ENCODE peak calls at places on chromosomes 1 and 21, in eight cellular contexts. One of them, this sample, is unnamed.

GRCh38 chr21:25925936-25926335 is 191.2 kb downstream of the GABPA start:
- DNase-seq in thoracic aorta: no peak
- DNase-seq in CD4-positive, alpha-beta T cell: no peak
- DNase-seq in HCT116: no peak
- DNase-seq in fibroblast of mammary gland: peak
- DNase-seq in transverse colon: no peak
- DNase-seq in dorsolateral prefrontal cortex: no peak
- DNase-seq in GM13977: no peak
- DNase-seq in this sample: no peak

GRCh38 chr1:39065542-39065941 is 39.4 kb downstream of the NDUFS5 start:
- DNase-seq in thoracic aorta: no peak
- DNase-seq in CD4-positive, alpha-beta T cell: no peak
- DNase-seq in GM13977: no peak
- DNase-seq in fibroblast of mammary gland: no peak
- DNase-seq in transverse colon: no peak
- DNase-seq in dorsolateral prefrontal cortex: no peak
- DNase-seq in HCT116: no peak
- DNase-seq in this sample: no peak

GRCh38 chr1:64654519-64655341 is 90.1 kb upstream of the RAVER2 start:
- DNase-seq in GM13977: no peak
- DNase-seq in dorsolateral prefrontal cortex: no peak
- DNase-seq in CD4-positive, alpha-beta T cell: no peak
- DNase-seq in fibroblast of mammary gland: peak
- DNase-seq in transverse colon: no peak
- DNase-seq in HCT116: no peak
- DNase-seq in thoracic aorta: no peak
- DNase-seq in this sample: no peak

GRCh38 chr21:37565530-37566223 is 199.1 kb downstream of the DYRK1A start:
- DNase-seq in thoracic aorta: no peak
- DNase-seq in HCT116: no peak
- DNase-seq in dorsolateral prefrontal cortex: no peak
- DNase-seq in transverse colon: no peak
- DNase-seq in fibroblast of mammary gland: peak
- DNase-seq in GM13977: no peak
- DNase-seq in CD4-positive, alpha-beta T cell: no peak
- DNase-seq in this sample: no peak

GRCh38 chr1:54259546-54259945 is 59.6 kb downstream of the MRPL37 start:
- DNase-seq in dorsolateral prefrontal cortex: no peak
- DNase-seq in transverse colon: no peak
- DNase-seq in GM13977: no peak
- DNase-seq in thoracic aorta: no peak
- DNase-seq in HCT116: no peak
- DNase-seq in CD4-positive, alpha-beta T cell: no peak
- DNase-seq in fibroblast of mammary gland: no peak
- DNase-seq in this sample: no peak

GRCh38 chr1:17682403-17682802 is 72.7 kb upstream of the ACTL8 start:
- DNase-seq in GM13977: no peak
- DNase-seq in thoracic aorta: no peak
- DNase-seq in CD4-positive, alpha-beta T cell: no peak
- DNase-seq in dorsolateral prefrontal cortex: no peak
- DNase-seq in fibroblast of mammary gland: no peak
- DNase-seq in transverse colon: no peak
- DNase-seq in HCT116: no peak
- DNase-seq in this sample: no peak

GRCh38 chr1:19262047-19262446 is 10.4 kb downstream of the MRTO4 start:
- DNase-seq in fibroblast of mammary gland: no peak
- DNase-seq in CD4-positive, alpha-beta T cell: no peak
- DNase-seq in GM13977: no peak
- DNase-seq in thoracic aorta: no peak
- DNase-seq in HCT116: no peak
- DNase-seq in transverse colon: no peak
- DNase-seq in dorsolateral prefrontal cortex: no peak
- DNase-seq in this sample: no peak

GRCh38 chr21:28454978-28455600 is 537.6 kb downstream of the LTN1 start:
- DNase-seq in fibroblast of mammary gland: peak
- DNase-seq in HCT116: no peak
- DNase-seq in CD4-positive, alpha-beta T cell: no peak
- DNase-seq in GM13977: no peak
- DNase-seq in thoracic aorta: no peak
- DNase-seq in dorsolateral prefrontal cortex: no peak
- DNase-seq in transverse colon: no peak
- DNase-seq in this sample: no peak

GRCh38 chr1:11337536-11338350 is 64.7 kb downstream of the UBIAD1 start:
- DNase-seq in CD4-positive, alpha-beta T cell: peak
- DNase-seq in HCT116: peak
- DNase-seq in thoracic aorta: no peak
- DNase-seq in transverse colon: peak
- DNase-seq in fibroblast of mammary gland: peak
- DNase-seq in GM13977: peak
- DNase-seq in dorsolateral prefrontal cortex: peak
- DNase-seq in this sample: peak

GRCh38 chr1:7536891-7537591 is 234.1 kb upstream of the VAMP3 start:
- DNase-seq in dorsolateral prefrontal cortex: no peak
- DNase-seq in thoracic aorta: no peak
- DNase-seq in GM13977: no peak
- DNase-seq in CD4-positive, alpha-beta T cell: no peak
- DNase-seq in transverse colon: no peak
- DNase-seq in fibroblast of mammary gland: no peak
- DNase-seq in HCT116: no peak
- DNase-seq in this sample: no peak

GRCh38 chr1:235617808-235618207 is 31.8 kb downstream of the GNG4 start:
- DNase-seq in GM13977: no peak
- DNase-seq in HCT116: no peak
- DNase-seq in CD4-positive, alpha-beta T cell: no peak
- DNase-seq in thoracic aorta: no peak
- DNase-seq in fibroblast of mammary gland: peak
- DNase-seq in dorsolateral prefrontal cortex: no peak
- DNase-seq in transverse colon: no peak
- DNase-seq in this sample: no peak

GRCh38 chr21:17732306-17732705 is 86.8 kb downstream of the C21orf91 start:
- DNase-seq in CD4-positive, alpha-beta T cell: no peak
- DNase-seq in transverse colon: no peak
- DNase-seq in GM13977: no peak
- DNase-seq in HCT116: no peak
- DNase-seq in fibroblast of mammary gland: peak
- DNase-seq in thoracic aorta: no peak
- DNase-seq in dorsolateral prefrontal cortex: no peak
- DNase-seq in this sample: no peak

GRCh38 chr21:37365657-37366487 is 701 bp upstream of the DYRK1A start:
- DNase-seq in HCT116: no peak
- DNase-seq in transverse colon: peak
- DNase-seq in dorsolateral prefrontal cortex: peak
- DNase-seq in GM13977: no peak
- DNase-seq in thoracic aorta: no peak
- DNase-seq in fibroblast of mammary gland: peak
- DNase-seq in CD4-positive, alpha-beta T cell: peak
- DNase-seq in this sample: peak

DNA sequence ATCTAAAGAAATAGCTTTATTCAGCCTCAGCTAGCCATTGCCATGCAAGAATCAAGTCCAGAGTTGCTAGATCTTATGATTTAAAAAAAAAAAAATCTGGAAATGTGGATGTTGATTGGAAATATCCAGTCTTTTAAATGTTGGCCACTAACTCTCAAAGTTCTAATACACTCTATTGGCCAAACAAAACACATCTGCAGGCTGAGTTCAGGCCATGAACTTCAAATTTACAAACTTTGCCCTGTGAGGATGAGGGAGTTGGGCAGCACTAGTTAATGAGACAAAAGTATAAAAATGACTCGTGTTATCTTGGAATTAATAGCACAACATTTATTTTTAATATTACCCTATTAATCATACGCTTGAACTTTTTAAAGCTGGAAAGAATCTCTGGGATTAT is 432.3 kb downstream of the PLPP3 start:
- DNase-seq in transverse colon: no peak
- DNase-seq in HCT116: no peak
- DNase-seq in fibroblast of mammary gland: no peak
- DNase-seq in thoracic aorta: no peak
- DNase-seq in GM13977: no peak
- DNase-seq in dorsolateral prefrontal cortex: no peak
- DNase-seq in CD4-positive, alpha-beta T cell: no peak
- DNase-seq in this sample: no peak
- TF ChIP-seq CTCF in transverse colon: no peak
- TF ChIP-seq CTCF in HCT116: no peak
- TF ChIP-seq CTCF in fibroblast of mammary gland: no peak
- TF ChIP-seq CTCF in thoracic aorta: no peak
- TF ChIP-seq CTCF in GM13977: no peak
- TF ChIP-seq CTCF in dorsolateral prefrontal cortex: no peak
- TF ChIP-seq CTCF in CD4-positive, alpha-beta T cell: no peak
- TF ChIP-seq CTCF in this sample: no peak

GRCh38 chr1:92485374-92486250 is 1.1 kb downstream of the GFI1 start:
- DNase-seq in GM13977: peak
- DNase-seq in fibroblast of mammary gland: no peak
- DNase-seq in dorsolateral prefrontal cortex: no peak
- DNase-seq in thoracic aorta: no peak
- DNase-seq in transverse colon: peak
- DNase-seq in CD4-positive, alpha-beta T cell: peak
- DNase-seq in HCT116: peak
- DNase-seq in this sample: peak
- TF ChIP-seq CTCF in GM13977: peak
- TF ChIP-seq CTCF in fibroblast of mammary gland: no peak
- TF ChIP-seq CTCF in dorsolateral prefrontal cortex: no peak
- TF ChIP-seq CTCF in thoracic aorta: no peak
- TF ChIP-seq CTCF in transverse colon: peak
- TF ChIP-seq CTCF in CD4-positive, alpha-beta T cell: peak
- TF ChIP-seq CTCF in HCT116: peak
- TF ChIP-seq CTCF in this sample: peak

GRCh38 chr1:26993237-26994019 is at the start of gene TRNP1:
- DNase-seq in HCT116: no peak
- DNase-seq in fibroblast of mammary gland: peak
- DNase-seq in GM13977: peak
- DNase-seq in CD4-positive, alpha-beta T cell: peak
- DNase-seq in transverse colon: peak
- DNase-seq in dorsolateral prefrontal cortex: peak
- DNase-seq in thoracic aorta: no peak
- DNase-seq in this sample: peak

GRCh38 chr1:26994020-26994745 is 691 bp downstream of the TRNP1 start:
- DNase-seq in fibroblast of mammary gland: no peak
- DNase-seq in HCT116: no peak
- DNase-seq in thoracic aorta: no peak
- DNase-seq in GM13977: peak
- DNase-seq in transverse colon: no peak
- DNase-seq in CD4-positive, alpha-beta T cell: peak
- DNase-seq in dorsolateral prefrontal cortex: peak
- DNase-seq in this sample: no peak

GRCh38 chr1:26996024-26996423 is 2.5 kb downstream of the TRNP1 start:
- DNase-seq in dorsolateral prefrontal cortex: no peak
- DNase-seq in GM13977: no peak
- DNase-seq in transverse colon: no peak
- DNase-seq in CD4-positive, alpha-beta T cell: no peak
- DNase-seq in HCT116: no peak
- DNase-seq in fibroblast of mammary gland: peak
- DNase-seq in thoracic aorta: no peak
- DNase-seq in this sample: no peak

GRCh38 chr1:26996665-26997064 is 3.2 kb downstream of the TRNP1 start:
- DNase-seq in thoracic aorta: no peak
- DNase-seq in CD4-positive, alpha-beta T cell: no peak
- DNase-seq in HCT116: no peak
- DNase-seq in transverse colon: no peak
- DNase-seq in fibroblast of mammary gland: no peak
- DNase-seq in GM13977: no peak
- DNase-seq in dorsolateral prefrontal cortex: no peak
- DNase-seq in this sample: no peak

GRCh38 chr1:26994772-26995625 is 1.5 kb downstream of the TRNP1 start:
- DNase-seq in CD4-positive, alpha-beta T cell: no peak
- DNase-seq in GM13977: no peak
- DNase-seq in HCT116: no peak
- DNase-seq in thoracic aorta: no peak
- DNase-seq in fibroblast of mammary gland: no peak
- DNase-seq in transverse colon: no peak
- DNase-seq in dorsolateral prefrontal cortex: peak
- DNase-seq in this sample: no peak
- TF ChIP-seq CTCF in CD4-positive, alpha-beta T cell: no peak
- TF ChIP-seq CTCF in GM13977: no peak
- TF ChIP-seq CTCF in HCT116: no peak
- TF ChIP-seq CTCF in thoracic aorta: no peak
- TF ChIP-seq CTCF in fibroblast of mammary gland: no peak
- TF ChIP-seq CTCF in transverse colon: no peak
- TF ChIP-seq CTCF in dorsolateral prefrontal cortex: no peak
- TF ChIP-seq CTCF in this sample: no peak

GRCh38 chr1:22216210-22216883 is 73.5 kb upstream of the WNT4 start:
- DNase-seq in transverse colon: no peak
- DNase-seq in thoracic aorta: no peak
- DNase-seq in CD4-positive, alpha-beta T cell: no peak
- DNase-seq in dorsolateral prefrontal cortex: peak
- DNase-seq in HCT116: no peak
- DNase-seq in fibroblast of mammary gland: no peak
- DNase-seq in GM13977: no peak
- DNase-seq in this sample: no peak

GRCh38 chr1:22210176-22210575 is 67.3 kb upstream of the WNT4 start:
- DNase-seq in GM13977: no peak
- DNase-seq in transverse colon: no peak
- DNase-seq in HCT116: no peak
- DNase-seq in dorsolateral prefrontal cortex: peak
- DNase-seq in fibroblast of mammary gland: no peak
- DNase-seq in CD4-positive, alpha-beta T cell: no peak
- DNase-seq in thoracic aorta: no peak
- DNase-seq in this sample: no peak

GRCh38 chr1:22208973-22209378 is 66.1 kb upstream of the WNT4 start:
- DNase-seq in thoracic aorta: no peak
- DNase-seq in transverse colon: no peak
- DNase-seq in fibroblast of mammary gland: no peak
- DNase-seq in GM13977: no peak
- DNase-seq in CD4-positive, alpha-beta T cell: no peak
- DNase-seq in dorsolateral prefrontal cortex: peak
- DNase-seq in HCT116: no peak
- DNase-seq in this sample: no peak

GRCh38 chr1:22210636-22211035 is 67.7 kb upstream of the WNT4 start:
- DNase-seq in CD4-positive, alpha-beta T cell: no peak
- DNase-seq in dorsolateral prefrontal cortex: peak
- DNase-seq in GM13977: no peak
- DNase-seq in transverse colon: no peak
- DNase-seq in thoracic aorta: no peak
- DNase-seq in HCT116: no peak
- DNase-seq in fibroblast of mammary gland: no peak
- DNase-seq in this sample: no peak

GRCh38 chr1:22212400-22213233 is 69.7 kb upstream of the WNT4 start:
- DNase-seq in CD4-positive, alpha-beta T cell: no peak
- DNase-seq in fibroblast of mammary gland: no peak
- DNase-seq in thoracic aorta: no peak
- DNase-seq in HCT116: no peak
- DNase-seq in transverse colon: no peak
- DNase-seq in dorsolateral prefrontal cortex: peak
- DNase-seq in GM13977: no peak
- DNase-seq in this sample: no peak
- TF ChIP-seq CTCF in CD4-positive, alpha-beta T cell: no peak
- TF ChIP-seq CTCF in fibroblast of mammary gland: no peak
- TF ChIP-seq CTCF in thoracic aorta: no peak
- TF ChIP-seq CTCF in HCT116: no peak
- TF ChIP-seq CTCF in transverse colon: no peak
- TF ChIP-seq CTCF in dorsolateral prefrontal cortex: no peak
- TF ChIP-seq CTCF in GM13977: no peak
- TF ChIP-seq CTCF in this sample: no peak

GRCh38 chr1:193190096-193190744 is 3.8 kb upstream of the B3GALT2 start:
- DNase-seq in fibroblast of mammary gland: peak
- DNase-seq in dorsolateral prefrontal cortex: no peak
- DNase-seq in GM13977: no peak
- DNase-seq in CD4-positive, alpha-beta T cell: no peak
- DNase-seq in transverse colon: no peak
- DNase-seq in thoracic aorta: no peak
- DNase-seq in HCT116: no peak
- DNase-seq in this sample: no peak
- TF ChIP-seq CTCF in fibroblast of mammary gland: peak
- TF ChIP-seq CTCF in dorsolateral prefrontal cortex: peak
- TF ChIP-seq CTCF in GM13977: no peak
- TF ChIP-seq CTCF in CD4-positive, alpha-beta T cell: no peak
- TF ChIP-seq CTCF in transverse colon: no peak
- TF ChIP-seq CTCF in thoracic aorta: peak
- TF ChIP-seq CTCF in HCT116: no peak
- TF ChIP-seq CTCF in this sample: peak

This sample was measured in neural crest cell.